ENCODE peak calls at places on chromosomes 7 and 10, in five cellular contexts. D, V, F, I and B are unnamed samples.

GRCh38 chr10:79153753-79154152 is 85.0 kb downstream of the ZMIZ1 start:
- DNase-seq in D (peak; percentile 92), V (no peak), F (no peak), I (no peak), B (no peak)

GRCh38 chr10:93680414-93681047 is 21.9 kb downstream of the FRA10AC1 start:
- DNase-seq in D (no peak), V (no peak), F (no peak), I (peak; percentile 37), B (peak; percentile 54)

GRCh38 chr7:2472744-2473143 is 3.5 kb downstream of the GRIFIN start:
- DNase-seq in D (no peak), V (no peak), F (no peak), I (no peak), B (no peak)

GRCh38 chr10:112584276-112584675 is 137.3 kb downstream of the VTI1A start:
- DNase-seq in D (no peak), V (no peak), F (no peak), I (peak; percentile 61), B (peak; percentile 59)

GRCh38 chr10:118383063-118383689 is 41.1 kb upstream of the FAM204A start:
- DNase-seq in D (no peak), V (no peak), F (no peak), I (no peak), B (peak; percentile 14)

GRCh38 chr7:43943702-43944187 is 17.5 kb downstream of the UBE2D4 start:
- DNase-seq in D (no peak), V (no peak), F (no peak), I (no peak), B (no peak)

GRCh38 chr10:71837085-71837827 is 13.8 kb downstream of the PSAP start:
- DNase-seq in D (no peak), V (no peak), F (no peak), I (no peak), B (no peak)

GRCh38 chr10:29949411-29950011 is 109.9 kb downstream of the JCAD start:
- DNase-seq in D (peak; percentile 62), V (no peak), F (peak; percentile 68), I (peak; percentile 98), B (peak; percentile 89)

GRCh38 chr7:112938895-112939588 is 147.6 kb downstream of the GPR85 start:
- DNase-seq in D (peak; percentile 63), V (peak; percentile 5), F (no peak), I (peak; percentile 20), B (peak; percentile 21)

GRCh38 chr7:121604627-121605296 is 208.7 kb upstream of the FAM3C start:
- DNase-seq in D (no peak), V (no peak), F (no peak), I (no peak), B (peak; percentile 44)

GRCh38 chr7:33698006-33698405 is 207.3 kb upstream of the BMPER start:
- DNase-seq in D (no peak), V (peak; percentile 1), F (no peak), I (no peak), B (no peak)

GRCh38 chr10:122142652-122143237 is 128.4 kb upstream of the BTBD16 start:
- DNase-seq in D (no peak), V (no peak), F (no peak), I (no peak), B (peak; percentile 21)

GRCh38 chr10:132446661-132447445 is 49.9 kb downstream of the PWWP2B start:
- DNase-seq in D (no peak), V (no peak), F (no peak), I (peak; percentile 19), B (peak; percentile 88)

GRCh38 chr7:90816511-90817142 is 220.5 kb downstream of the CDK14 start:
- DNase-seq in D (no peak), V (no peak), F (peak; percentile 85), I (peak; percentile 96), B (peak; percentile 93)

GRCh38 chr7:69654381-69654780 is 56.1 kb downstream of the AUTS2 start:
- DNase-seq in D (no peak), V (no peak), F (no peak), I (no peak), B (no peak)

GRCh38 chr10:89332092-89332633 is 4.4 kb downstream of the IFIT3 start:
- DNase-seq in D (no peak), V (peak; percentile 27), F (peak; percentile 54), I (peak; percentile 78), B (peak; percentile 28)

GRCh38 chr10:3769511-3769910 is 15.5 kb downstream of the KLF6 start:
- DNase-seq in D (no peak), V (no peak), F (no peak), I (no peak), B (no peak)

GRCh38 chr7:112086496-112087254 is 119.5 kb downstream of the DOCK4 start:
- DNase-seq in D (no peak), V (no peak), F (no peak), I (no peak), B (no peak)

GRCh38 chr7:140774371-140774770 is 77.9 kb downstream of the NDUFB2 start:
- DNase-seq in D (no peak), V (no peak), F (no peak), I (no peak), B (no peak)

GRCh38 chr7:2018786-2019692 is 213.7 kb downstream of the MAD1L1 start:
- DNase-seq in D (peak; percentile 75), V (peak; percentile 26), F (peak; percentile 82), I (peak; percentile 82), B (peak; percentile 55)

DNA sequence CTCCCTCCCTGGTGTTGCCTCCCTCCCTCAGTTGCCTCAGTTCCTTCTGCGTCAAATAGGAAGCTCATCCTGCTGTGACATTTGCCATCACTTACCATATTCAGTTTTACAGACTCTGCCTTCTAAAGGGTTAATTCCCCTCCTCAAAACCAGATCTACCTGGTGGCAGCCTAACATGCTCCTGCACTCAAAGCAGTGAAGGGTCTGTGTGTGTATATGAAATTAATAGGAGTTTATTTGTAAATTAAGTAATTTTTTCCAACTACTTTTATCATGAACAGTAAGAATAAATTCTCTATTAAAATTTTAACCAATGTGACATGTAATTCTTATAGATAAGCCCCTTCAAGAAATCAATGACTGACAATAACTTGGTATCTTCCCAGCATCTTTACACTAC is 158.6 kb upstream of the INSYN2A start:
- DNase-seq in D (no peak), V (no peak), F (no peak), I (no peak), B (no peak)
- TF ChIP-seq CTCF in D (no peak), V (no peak), F (peak; percentile 42), I (no peak), B (peak; percentile 50)

GRCh38 chr10:101784558-101784957 is 1.3 kb upstream of the NPM3 start:
- DNase-seq in D (no peak), V (no peak), F (no peak), I (no peak), B (no peak)
- H3K4me3 ChIP-seq in D (no peak overlapping the region), V (no peak overlapping the region), F (no peak overlapping the region), I (no peak overlapping the region), B (no peak overlapping the region)

GRCh38 chr10:110498982-110499795 is 1.5 kb downstream of the DUSP5 start:
- DNase-seq in D (no peak), V (peak; percentile 54), F (no peak), I (peak; percentile 74), B (peak; percentile 82)
- TF ChIP-seq CTCF in D (no peak), V (no peak), F (peak; percentile 36), I (peak; percentile 43), B (peak; percentile 51)

DNA sequence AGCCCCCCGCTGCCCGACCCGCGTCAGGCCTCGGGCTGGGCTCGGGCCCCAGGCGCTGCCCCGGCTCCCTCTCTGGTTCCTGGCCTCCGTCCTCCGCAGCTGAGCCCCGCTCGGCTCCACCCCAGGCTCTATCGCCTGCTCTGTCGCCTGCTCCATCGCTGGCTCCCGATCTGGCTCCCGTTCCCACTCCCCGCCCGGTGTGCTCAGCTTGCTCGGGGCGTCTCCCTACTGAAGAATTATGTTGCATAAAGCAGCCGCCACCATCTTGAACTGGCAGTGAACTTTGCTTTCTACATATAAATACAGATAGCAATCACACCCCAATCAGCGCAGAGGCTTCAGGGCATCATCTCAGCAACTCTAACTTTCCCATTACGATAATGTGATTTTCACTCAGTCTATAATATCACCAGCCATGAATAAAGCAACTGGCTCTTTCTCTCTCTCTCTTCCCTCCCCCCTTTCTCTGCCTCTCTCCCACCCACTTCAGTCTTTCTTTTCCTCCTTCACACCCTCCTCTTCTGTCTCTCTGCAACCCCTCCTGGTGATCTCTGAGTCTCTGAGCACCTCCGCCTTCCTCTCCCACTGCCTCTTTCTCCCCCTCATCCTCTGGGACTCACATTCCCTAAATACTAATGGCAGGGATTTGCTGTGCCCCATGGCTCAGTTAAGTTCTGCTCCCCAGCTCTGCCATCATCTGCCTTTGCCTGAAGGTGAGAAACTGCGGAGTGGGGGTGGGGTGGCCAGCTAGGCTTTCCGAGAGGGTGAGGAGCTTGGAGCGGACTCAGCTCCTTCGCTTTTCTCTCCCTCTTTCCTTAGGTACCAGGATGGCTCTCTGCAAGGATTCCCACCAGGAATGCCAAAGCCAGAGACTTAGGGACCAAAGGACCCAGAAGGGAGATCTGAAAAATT is 43.2 kb upstream of the BTRC start:
- DNase-seq in D (no peak), V (no peak), F (no peak), I (no peak), B (peak; percentile 28)
- H3K4me3 ChIP-seq in D (peak overlapping the region; percentile 54), V (no peak overlapping the region), F (no peak overlapping the region), I (no peak overlapping the region), B (peak overlapping the region; percentile 14)